ENCODE peak calls at places on chromosomes 16 and 17, in ten cellular contexts. E, M, U, X, Q, H, K, N, T and Y are unnamed samples.

GRCh38 chr17:37774508-37774907 is 29.6 kb upstream of the HNF1B start:
- DNase-seq in U (no peak), N (no peak), K (no peak), H (no peak), X (no peak), Q (no peak), E (peak; percentile 67), T (no peak), M (peak; percentile 10), Y (peak; percentile 48)

GRCh38 chr16:66304961-66305360 is 61.5 kb upstream of the CDH5 start:
- DNase-seq in M (no peak), N (no peak), E (no peak), T (no peak), K (no peak), X (no peak), Q (no peak), H (no peak), U (no peak), Y (no peak)

GRCh38 chr17:4607261-4607731 is 23.0 kb downstream of the SMTNL2 start:
- DNase-seq in Q (peak; percentile 16), X (no peak), T (no peak), H (no peak), N (no peak), K (no peak), U (no peak), M (no peak), E (no peak), Y (no peak)

GRCh38 chr16:86952769-86953168 is 364.4 kb downstream of the C16orf95 start:
- DNase-seq in N (no peak), T (no peak), Q (no peak), X (no peak), E (no peak), H (no peak), U (no peak), M (peak; percentile 69), K (no peak), Y (no peak)

GRCh38 chr16:50578147-50578546 is 30.0 kb downstream of the NKD1 start:
- DNase-seq in M (no peak), T (no peak), N (no peak), X (no peak), H (no peak), K (no peak), U (no peak), E (no peak), Q (no peak), Y (no peak)

GRCh38 chr16:66662445-66663194 is 33.9 kb downstream of the CMTM4 start:
- DNase-seq in Q (no peak), M (peak; percentile 67), H (no peak), E (no peak), K (no peak), T (no peak), N (peak; percentile 45), X (no peak), U (peak; percentile 53), Y (peak; percentile 44)

GRCh38 chr17:55208078-55208812 is 56.5 kb upstream of the HLF start:
- DNase-seq in H (no peak), Q (no peak), E (no peak), K (no peak), X (no peak), U (no peak), M (no peak), N (no peak), T (no peak), Y (no peak)

GRCh38 chr17:60303406-60304099 is 88.4 kb downstream of the USP32 start:
- DNase-seq in Q (no peak), T (no peak), U (no peak), E (no peak), M (no peak), N (no peak), X (no peak), H (no peak), K (no peak), Y (no peak)

GRCh38 chr17:81322271-81323082 is 27.4 kb upstream of the SLC38A10 start:
- DNase-seq in N (peak; percentile 82), Q (no peak), M (peak; percentile 53), H (no peak), U (no peak), K (no peak), X (no peak), T (no peak), E (peak; percentile 66), Y (peak; percentile 68)

GRCh38 chr17:77770331-77771105 is 188.0 kb upstream of the TNRC6C start:
- DNase-seq in H (no peak), K (peak; percentile 20), U (no peak), E (no peak), M (peak; percentile 60), N (no peak), X (no peak), Q (peak; percentile 68), T (no peak), Y (no peak)

GRCh38 chr16:69325784-69326171 is 4.6 kb downstream of the PDF start:
- DNase-seq in U (no peak), T (peak; percentile 36), Q (no peak), X (no peak), M (no peak), K (no peak), E (no peak), H (no peak), N (no peak), Y (no peak)